ENCODE peak calls at places on chromosomes 12 and 14, in five cellular contexts. A, O, R, Z and D are unnamed samples.

GRCh38 chr12:53952335-53952694 is 2.4 kb upstream of the HOXC12 start:
- DNase-seq in R (no peak), A (no peak), O (no peak), Z (no peak), D (no peak)

GRCh38 chr14:35499180-35499579 is 34.8 kb upstream of the INSM2 start:
- DNase-seq in Z (no peak), R (no peak), A (no peak), O (no peak), D (no peak)

GRCh38 chr14:50452979-50453705 is 56.5 kb upstream of the CDKL1 start:
- DNase-seq in Z (no peak), A (peak), R (peak), O (peak), D (no peak)

GRCh38 chr12:94956936-94957464 is 46.5 kb downstream of the NDUFA12 start:
- DNase-seq in R (no peak), O (no peak), A (no peak), Z (no peak), D (no peak)

GRCh38 chr12:21852251-21852650 is 77.7 kb upstream of the KCNJ8 start:
- DNase-seq in Z (no peak), A (peak), O (peak), R (no peak), D (no peak)

GRCh38 chr12:24488091-24488596 is 460.8 kb downstream of the BCAT1 start:
- DNase-seq in O (peak), A (no peak), Z (no peak), R (no peak), D (no peak)

GRCh38 chr12:52300796-52301691 is 9.7 kb upstream of the KRT81 start:
- DNase-seq in O (no peak), A (no peak), Z (peak), R (no peak), D (no peak)

GRCh38 chr12:121713257-121714155 is 954 bp downstream of the TMEM120B start:
- DNase-seq in A (peak), R (no peak), O (no peak), Z (no peak), D (no peak)

GRCh38 chr14:91230363-91231035 is 14.0 kb downstream of the GPR68 start:
- DNase-seq in A (no peak), Z (no peak), O (peak), R (no peak), D (no peak)

GRCh38 chr12:58313091-58313855 is 371.9 kb downstream of the ATP23 start:
- DNase-seq in O (peak), R (peak), A (no peak), Z (no peak), D (no peak)

GRCh38 chr12:4700621-4701026 is 19.6 kb upstream of the GALNT8 start:
- DNase-seq in Z (peak), O (peak), R (no peak), A (peak), D (no peak)

GRCh38 chr12:123057505-123058265 is 77.2 kb downstream of the ARL6IP4 start:
- DNase-seq in A (no peak), Z (no peak), O (no peak), R (no peak), D (no peak)

GRCh38 chr12:55996201-55996714 is 818 bp upstream of the SUOX start:
- DNase-seq in R (no peak), A (peak), O (peak), Z (peak), D (no peak)

GRCh38 chr14:72644038-72644437 is 249.9 kb downstream of the DPF3 start:
- DNase-seq in O (no peak), A (no peak), Z (no peak), R (no peak), D (no peak)

GRCh38 chr14:39097159-39097558 is 5.9 kb downstream of the SEC23A start:
- DNase-seq in R (peak), Z (no peak), A (no peak), O (peak), D (no peak)

GRCh38 chr12:99282086-99282485 is 365.5 kb upstream of the GARIN6 start:
- DNase-seq in Z (no peak), R (no peak), O (no peak), A (no peak), D (no peak)

GRCh38 chr12:46217686-46218508 is 50.9 kb downstream of the SLC38A1 start:
- DNase-seq in Z (no peak), A (peak), R (no peak), O (no peak), D (no peak)

GRCh38 chr12:4817813-4818212 is 91.9 kb upstream of the KCNA1 start:
- DNase-seq in R (no peak), Z (no peak), O (no peak), A (no peak), D (no peak)

GRCh38 chr12:59916988-59917387 is 321.2 kb downstream of the SLC16A7 start:
- DNase-seq in O (no peak), Z (no peak), R (no peak), A (no peak), D (no peak)

GRCh38 chr14:50038398-50039119 is 77.8 kb downstream of the VCPKMT start:
- DNase-seq in Z (no peak), A (peak), O (peak), R (no peak), D (no peak)

GRCh38 chr14:89284368-89285058 is 132.5 kb downstream of the FOXN3 start:
- DNase-seq in A (no peak), O (no peak), Z (no peak), R (no peak), D (no peak)

GRCh38 chr14:100132903-100133510 is 26.4 kb downstream of the DEGS2 start:
- DNase-seq in R (no peak), A (no peak), O (no peak), Z (no peak), D (no peak)

GRCh38 chr12:112005419-112006395 is 7.3 kb downstream of the TMEM116 start:
- DNase-seq in A (peak), Z (peak), O (peak), R (no peak), D (no peak)

GRCh38 chr12:114692558-114693531 is 8.9 kb upstream of the TBX3 start:
- DNase-seq in Z (no peak), A (peak), R (no peak), O (no peak), D (no peak)

GRCh38 chr14:70822706-70823185 is 13.4 kb upstream of the MAP3K9 start:
- DNase-seq in R (no peak), A (peak), Z (peak), O (no peak), D (no peak)

GRCh38 chr14:26522985-26523384 is 74.8 kb downstream of the NOVA1 start:
- DNase-seq in Z (no peak), O (no peak), A (no peak), R (no peak), D (no peak)

GRCh38 chr14:96421236-96421635 is 29.3 kb downstream of the AK7 start:
- DNase-seq in Z (no peak), R (no peak), A (peak), O (no peak), D (no peak)

GRCh38 chr12:124829008-124829707 is 34.5 kb downstream of the SCARB1 start:
- DNase-seq in R (peak), O (peak), Z (no peak), A (peak), D (no peak)

GRCh38 chr14:73955674-73956073 is 5.6 kb downstream of the COQ6 start:
- DNase-seq in O (no peak), R (no peak), Z (no peak), A (no peak), D (no peak)
- TF ChIP-seq CTCF in O (no peak), R (no peak), Z (no peak), A (no peak), D (no peak)

DNA sequence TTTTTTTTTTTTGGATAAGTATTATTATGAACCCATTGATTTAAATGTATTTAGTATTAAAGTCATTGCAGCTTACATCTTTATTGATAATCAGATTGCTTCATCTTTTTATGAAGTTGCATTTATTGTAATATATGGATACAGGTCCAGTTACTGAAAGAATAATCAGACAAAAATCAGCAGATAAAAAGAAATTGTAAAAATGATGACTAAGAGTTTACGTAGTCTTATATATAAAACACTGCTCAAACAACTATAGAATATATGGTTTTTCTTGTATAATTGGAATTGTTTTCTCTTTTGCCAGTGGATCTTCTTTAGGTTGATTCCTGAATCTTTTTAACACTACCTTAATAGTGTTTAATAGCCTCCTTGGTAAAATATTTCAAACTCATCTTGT is 378.3 kb downstream of the DUSP6 start:
- DNase-seq in Z (no peak), O (no peak), A (no peak), R (no peak), D (no peak)
- TF ChIP-seq CTCF in Z (no peak), O (no peak), A (no peak), R (no peak), D (no peak)

DNA sequence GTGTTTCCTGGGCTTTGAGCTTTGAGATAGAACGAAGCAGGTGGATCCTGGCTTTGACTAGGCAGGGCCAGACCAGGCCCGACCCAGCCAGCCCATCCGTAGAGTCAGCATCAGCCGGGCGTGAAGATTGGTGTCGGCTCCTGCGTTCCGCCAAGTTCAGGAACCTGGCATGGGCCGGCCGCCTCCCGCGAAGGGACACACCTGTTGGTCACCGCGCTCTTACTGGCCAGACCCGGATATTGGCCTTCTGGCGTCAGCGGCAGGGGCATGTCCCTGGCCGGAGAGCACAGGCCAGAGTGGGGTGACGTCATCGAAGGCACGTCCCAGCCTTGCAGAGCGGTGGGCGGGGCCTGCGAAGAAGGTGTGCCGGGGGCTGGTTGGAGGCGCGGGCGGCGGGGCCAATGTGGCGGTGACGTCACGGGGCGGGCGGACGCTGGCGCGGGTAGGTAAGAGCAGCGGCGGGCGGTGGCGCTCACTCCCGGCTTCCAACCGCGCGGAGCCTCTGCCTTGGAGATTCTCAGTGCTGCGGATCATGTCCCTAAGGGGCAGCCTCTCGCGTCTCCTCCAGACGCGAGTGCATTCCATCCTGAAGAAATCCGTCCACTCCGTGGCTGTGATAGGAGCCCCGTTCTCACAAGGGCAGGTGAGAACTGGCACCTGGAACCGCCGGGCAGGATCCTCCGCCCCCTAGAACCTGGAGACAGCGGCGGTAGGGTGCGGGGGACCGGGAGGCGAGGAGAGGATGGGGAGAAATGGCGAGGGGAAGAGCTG is at the start of gene ARG2:
- DNase-seq in O (peak), Z (peak), A (peak), R (peak), D (peak)
- TF ChIP-seq CTCF in O (peak), Z (no peak), A (peak), R (peak), D (no peak)

GRCh38 chr12:108735855-108736254 is 4.5 kb upstream of the CORO1C start:
- DNase-seq in A (no peak), R (no peak), Z (no peak), O (no peak), D (no peak)
- TF ChIP-seq CTCF in A (no peak), R (no peak), Z (no peak), O (no peak), D (no peak)

GRCh38 chr12:106684497-106684896 is 90.0 kb upstream of the RIC8B start:
- DNase-seq in O (no peak), R (no peak), A (no peak), Z (no peak), D (no peak)

GRCh38 chr12:106681210-106681609 is 93.3 kb upstream of the RIC8B start:
- DNase-seq in O (no peak), A (no peak), R (no peak), Z (no peak), D (no peak)

GRCh38 chr12:106685381-106685780 is 89.1 kb upstream of the RIC8B start:
- DNase-seq in Z (no peak), O (no peak), R (no peak), A (no peak), D (no peak)

GRCh38 chr12:106680280-106680679 is 94.2 kb upstream of the RIC8B start:
- DNase-seq in Z (no peak), R (no peak), O (no peak), A (no peak), D (no peak)

GRCh38 chr12:106682594-106683234 is 91.8 kb upstream of the RIC8B start:
- DNase-seq in O (peak), A (no peak), R (no peak), Z (no peak), D (no peak)
- TF ChIP-seq CTCF in O (peak), A (peak), R (peak), Z (no peak), D (no peak)

GRCh38 chr12:131620946-131621681 is 89.8 kb upstream of the SFSWAP start:
- DNase-seq in Z (no peak), R (no peak), A (no peak), O (no peak), D (no peak)
- TF ChIP-seq CTCF in Z (no peak), R (no peak), A (no peak), O (no peak), D (no peak)